ENCODE peak calls at places on chromosomes 12 and 14, in ten cellular contexts. One of them, this sample, is unnamed.

GRCh38 chr12:41709463-41710285 is 435.0 kb downstream of the GXYLT1 start:
- DNase-seq in activated T-cell treated with anti-CD3 and anti-CD28 coated beads, Interleukin-2, amount 50 U/mL, for 72 hours: no peak
- DNase-seq in NCI-H460: no peak
- DNase-seq in NCI-H1694: no peak
- DNase-seq in G401: no peak
- DNase-seq in colonic mucosa: no peak
- DNase-seq in NCI-H82: no peak
- DNase-seq in GM10248: no peak
- DNase-seq in HT-29: no peak
- DNase-seq in transverse colon: no peak
- DNase-seq in this sample: no peak

GRCh38 chr12:121749267-121749666 is 36.7 kb downstream of the TMEM120B start:
- DNase-seq in activated T-cell treated with anti-CD3 and anti-CD28 coated beads, Interleukin-2, amount 50 U/mL, for 72 hours: no peak
- DNase-seq in NCI-H460: no peak
- DNase-seq in NCI-H1694: no peak
- DNase-seq in G401: no peak
- DNase-seq in colonic mucosa: no peak
- DNase-seq in NCI-H82: no peak
- DNase-seq in GM10248: no peak
- DNase-seq in HT-29: no peak
- DNase-seq in transverse colon: no peak
- DNase-seq in this sample: no peak

GRCh38 chr14:36295642-36296627 is 24.5 kb downstream of the MBIP start:
- DNase-seq in activated T-cell treated with anti-CD3 and anti-CD28 coated beads, Interleukin-2, amount 50 U/mL, for 72 hours: no peak
- DNase-seq in NCI-H460: no peak
- DNase-seq in NCI-H1694: no peak
- DNase-seq in G401: no peak
- DNase-seq in colonic mucosa: peak; percentile 71
- DNase-seq in NCI-H82: no peak
- DNase-seq in GM10248: no peak
- DNase-seq in HT-29: peak; percentile 19
- DNase-seq in transverse colon: no peak
- DNase-seq in this sample: no peak

GRCh38 chr12:97609957-97610356 is 147.4 kb downstream of the RMST start:
- DNase-seq in activated T-cell treated with anti-CD3 and anti-CD28 coated beads, Interleukin-2, amount 50 U/mL, for 72 hours: no peak
- DNase-seq in NCI-H460: no peak
- DNase-seq in NCI-H1694: no peak
- DNase-seq in G401: no peak
- DNase-seq in colonic mucosa: no peak
- DNase-seq in NCI-H82: no peak
- DNase-seq in GM10248: no peak
- DNase-seq in HT-29: no peak
- DNase-seq in transverse colon: no peak
- DNase-seq in this sample: no peak

GRCh38 chr12:6551496-6552139 is 4.2 kb downstream of the IFFO1 start:
- DNase-seq in activated T-cell treated with anti-CD3 and anti-CD28 coated beads, Interleukin-2, amount 50 U/mL, for 72 hours: no peak
- DNase-seq in NCI-H460: no peak
- DNase-seq in NCI-H1694: no peak
- DNase-seq in G401: no peak
- DNase-seq in colonic mucosa: no peak
- DNase-seq in NCI-H82: no peak
- DNase-seq in GM10248: no peak
- DNase-seq in HT-29: peak; percentile 46
- DNase-seq in transverse colon: no peak
- DNase-seq in this sample: no peak

GRCh38 chr14:77181603-77182437 is at the start of gene TMEM63C:
- DNase-seq in activated T-cell treated with anti-CD3 and anti-CD28 coated beads, Interleukin-2, amount 50 U/mL, for 72 hours: peak; percentile 76
- DNase-seq in NCI-H460: peak; percentile 15
- DNase-seq in NCI-H1694: peak; percentile 99
- DNase-seq in G401: peak; percentile 92
- DNase-seq in colonic mucosa: peak; percentile 66
- DNase-seq in NCI-H82: peak; percentile 97
- DNase-seq in GM10248: peak; percentile 63
- DNase-seq in HT-29: peak; percentile 78
- DNase-seq in transverse colon: peak; percentile 85
- DNase-seq in this sample: peak; percentile 65

GRCh38 chr12:48995061-48995879 is 3.9 kb downstream of the DDN start:
- DNase-seq in activated T-cell treated with anti-CD3 and anti-CD28 coated beads, Interleukin-2, amount 50 U/mL, for 72 hours: peak; percentile 63
- DNase-seq in NCI-H460: peak; percentile 81
- DNase-seq in NCI-H1694: peak; percentile 70
- DNase-seq in G401: peak; percentile 85
- DNase-seq in colonic mucosa: peak; percentile 87
- DNase-seq in NCI-H82: peak; percentile 96
- DNase-seq in GM10248: peak; percentile 83
- DNase-seq in HT-29: peak; percentile 88
- DNase-seq in transverse colon: peak; percentile 85
- DNase-seq in this sample: peak; percentile 64

GRCh38 chr12:87728936-87729593 is 300.1 kb downstream of the C12orf50 start:
- DNase-seq in activated T-cell treated with anti-CD3 and anti-CD28 coated beads, Interleukin-2, amount 50 U/mL, for 72 hours: no peak
- DNase-seq in NCI-H460: no peak
- DNase-seq in NCI-H1694: no peak
- DNase-seq in G401: no peak
- DNase-seq in colonic mucosa: no peak
- DNase-seq in NCI-H82: peak; percentile 67
- DNase-seq in GM10248: no peak
- DNase-seq in HT-29: peak; percentile 51
- DNase-seq in transverse colon: no peak
- DNase-seq in this sample: no peak

GRCh38 chr14:50520947-50521815 is 11.2 kb downstream of the MAP4K5 start:
- DNase-seq in activated T-cell treated with anti-CD3 and anti-CD28 coated beads, Interleukin-2, amount 50 U/mL, for 72 hours: peak; percentile 70
- DNase-seq in NCI-H460: peak; percentile 24
- DNase-seq in NCI-H1694: no peak
- DNase-seq in G401: no peak
- DNase-seq in colonic mucosa: no peak
- DNase-seq in NCI-H82: peak; percentile 45
- DNase-seq in GM10248: peak; percentile 40
- DNase-seq in HT-29: peak; percentile 33
- DNase-seq in transverse colon: peak; percentile 19
- DNase-seq in this sample: peak; percentile 47

GRCh38 chr12:124509676-124510300 is 57.6 kb downstream of the NCOR2 start:
- DNase-seq in activated T-cell treated with anti-CD3 and anti-CD28 coated beads, Interleukin-2, amount 50 U/mL, for 72 hours: no peak
- DNase-seq in NCI-H460: no peak
- DNase-seq in NCI-H1694: no peak
- DNase-seq in G401: peak; percentile 82
- DNase-seq in colonic mucosa: peak; percentile 53
- DNase-seq in NCI-H82: no peak
- DNase-seq in GM10248: no peak
- DNase-seq in HT-29: peak; percentile 83
- DNase-seq in transverse colon: peak; percentile 55
- DNase-seq in this sample: no peak

GRCh38 chr14:103362780-103363179 is 22.4 kb upstream of the MARK3 start:
- DNase-seq in activated T-cell treated with anti-CD3 and anti-CD28 coated beads, Interleukin-2, amount 50 U/mL, for 72 hours: no peak
- DNase-seq in NCI-H460: no peak
- DNase-seq in NCI-H1694: no peak
- DNase-seq in G401: no peak
- DNase-seq in colonic mucosa: no peak
- DNase-seq in NCI-H82: no peak
- DNase-seq in GM10248: no peak
- DNase-seq in HT-29: no peak
- DNase-seq in transverse colon: no peak
- DNase-seq in this sample: no peak

GRCh38 chr12:30000401-30000800 is 216.7 kb upstream of the TMTC1 start:
- DNase-seq in activated T-cell treated with anti-CD3 and anti-CD28 coated beads, Interleukin-2, amount 50 U/mL, for 72 hours: no peak
- DNase-seq in NCI-H460: no peak
- DNase-seq in NCI-H1694: no peak
- DNase-seq in G401: no peak
- DNase-seq in colonic mucosa: no peak
- DNase-seq in NCI-H82: no peak
- DNase-seq in GM10248: no peak
- DNase-seq in HT-29: no peak
- DNase-seq in transverse colon: no peak
- DNase-seq in this sample: no peak

GRCh38 chr12:3463927-3464326 is 27.1 kb upstream of the PRMT8 start:
- DNase-seq in activated T-cell treated with anti-CD3 and anti-CD28 coated beads, Interleukin-2, amount 50 U/mL, for 72 hours: no peak
- DNase-seq in NCI-H460: no peak
- DNase-seq in NCI-H1694: no peak
- DNase-seq in G401: no peak
- DNase-seq in colonic mucosa: no peak
- DNase-seq in NCI-H82: no peak
- DNase-seq in GM10248: no peak
- DNase-seq in HT-29: peak; percentile 68
- DNase-seq in transverse colon: no peak
- DNase-seq in this sample: no peak

GRCh38 chr14:100864960-100865681 is 38.4 kb downstream of the RTL1 start:
- DNase-seq in activated T-cell treated with anti-CD3 and anti-CD28 coated beads, Interleukin-2, amount 50 U/mL, for 72 hours: no peak
- DNase-seq in NCI-H460: no peak
- DNase-seq in NCI-H1694: no peak
- DNase-seq in G401: no peak
- DNase-seq in colonic mucosa: no peak
- DNase-seq in NCI-H82: no peak
- DNase-seq in GM10248: no peak
- DNase-seq in HT-29: no peak
- DNase-seq in transverse colon: no peak
- DNase-seq in this sample: no peak

GRCh38 chr12:97837401-97837800 is 374.8 kb downstream of the RMST start:
- DNase-seq in activated T-cell treated with anti-CD3 and anti-CD28 coated beads, Interleukin-2, amount 50 U/mL, for 72 hours: no peak
- DNase-seq in NCI-H460: no peak
- DNase-seq in NCI-H1694: no peak
- DNase-seq in G401: no peak
- DNase-seq in colonic mucosa: no peak
- DNase-seq in NCI-H82: no peak
- DNase-seq in GM10248: no peak
- DNase-seq in HT-29: peak; percentile 4
- DNase-seq in transverse colon: no peak
- DNase-seq in this sample: no peak

GRCh38 chr14:38309522-38310262 is 53.8 kb upstream of the CLEC14A start:
- DNase-seq in activated T-cell treated with anti-CD3 and anti-CD28 coated beads, Interleukin-2, amount 50 U/mL, for 72 hours: no peak
- DNase-seq in NCI-H460: no peak
- DNase-seq in NCI-H1694: no peak
- DNase-seq in G401: no peak
- DNase-seq in colonic mucosa: no peak
- DNase-seq in NCI-H82: no peak
- DNase-seq in GM10248: no peak
- DNase-seq in HT-29: no peak
- DNase-seq in transverse colon: no peak
- DNase-seq in this sample: no peak

GRCh38 chr12:44874981-44875416 is 1.1 kb downstream of the NELL2 start:
- DNase-seq in activated T-cell treated with anti-CD3 and anti-CD28 coated beads, Interleukin-2, amount 50 U/mL, for 72 hours: peak; percentile 25
- DNase-seq in NCI-H460: no peak
- DNase-seq in NCI-H1694: peak; percentile 12
- DNase-seq in G401: peak; percentile 64
- DNase-seq in colonic mucosa: no peak
- DNase-seq in NCI-H82: peak; percentile 64
- DNase-seq in GM10248: peak; percentile 15
- DNase-seq in HT-29: no peak
- DNase-seq in transverse colon: no peak
- DNase-seq in this sample: peak; percentile 42

GRCh38 chr12:111431772-111432171 is 26.0 kb downstream of the SH2B3 start:
- DNase-seq in activated T-cell treated with anti-CD3 and anti-CD28 coated beads, Interleukin-2, amount 50 U/mL, for 72 hours: no peak
- DNase-seq in NCI-H460: no peak
- DNase-seq in NCI-H1694: no peak
- DNase-seq in G401: no peak
- DNase-seq in colonic mucosa: no peak
- DNase-seq in NCI-H82: no peak
- DNase-seq in GM10248: no peak
- DNase-seq in HT-29: no peak
- DNase-seq in transverse colon: no peak
- DNase-seq in this sample: no peak

GRCh38 chr14:93267149-93267711 is 60.2 kb downstream of the UBR7 start:
- DNase-seq in activated T-cell treated with anti-CD3 and anti-CD28 coated beads, Interleukin-2, amount 50 U/mL, for 72 hours: no peak
- DNase-seq in NCI-H460: no peak
- DNase-seq in NCI-H1694: no peak
- DNase-seq in G401: no peak
- DNase-seq in colonic mucosa: no peak
- DNase-seq in NCI-H82: peak; percentile 50
- DNase-seq in GM10248: no peak
- DNase-seq in HT-29: no peak
- DNase-seq in transverse colon: no peak
- DNase-seq in this sample: no peak

GRCh38 chr14:66395300-66395699 is 90.9 kb upstream of the CCDC196 start:
- DNase-seq in activated T-cell treated with anti-CD3 and anti-CD28 coated beads, Interleukin-2, amount 50 U/mL, for 72 hours: peak; percentile 30
- DNase-seq in NCI-H460: no peak
- DNase-seq in NCI-H1694: peak; percentile 18
- DNase-seq in G401: no peak
- DNase-seq in colonic mucosa: no peak
- DNase-seq in NCI-H82: no peak
- DNase-seq in GM10248: peak; percentile 17
- DNase-seq in HT-29: no peak
- DNase-seq in transverse colon: no peak
- DNase-seq in this sample: peak; percentile 65

GRCh38 chr14:52265248-52265647 is 2.2 kb upstream of the PTGDR start:
- DNase-seq in activated T-cell treated with anti-CD3 and anti-CD28 coated beads, Interleukin-2, amount 50 U/mL, for 72 hours: no peak
- DNase-seq in NCI-H460: no peak
- DNase-seq in NCI-H1694: no peak
- DNase-seq in G401: no peak
- DNase-seq in colonic mucosa: no peak
- DNase-seq in NCI-H82: no peak
- DNase-seq in GM10248: no peak
- DNase-seq in HT-29: no peak
- DNase-seq in transverse colon: no peak
- DNase-seq in this sample: peak; percentile 40

GRCh38 chr12:139585-139984 is 73.0 kb downstream of the IQSEC3 start:
- DNase-seq in activated T-cell treated with anti-CD3 and anti-CD28 coated beads, Interleukin-2, amount 50 U/mL, for 72 hours: no peak
- DNase-seq in NCI-H460: no peak
- DNase-seq in NCI-H1694: no peak
- DNase-seq in G401: no peak
- DNase-seq in colonic mucosa: no peak
- DNase-seq in NCI-H82: peak; percentile 52
- DNase-seq in GM10248: no peak
- DNase-seq in HT-29: no peak
- DNase-seq in transverse colon: no peak
- DNase-seq in this sample: no peak

GRCh38 chr12:51368640-51369517 is 22.3 kb downstream of the GALNT6 start:
- DNase-seq in activated T-cell treated with anti-CD3 and anti-CD28 coated beads, Interleukin-2, amount 50 U/mL, for 72 hours: peak; percentile 88
- DNase-seq in NCI-H460: no peak
- DNase-seq in NCI-H1694: no peak
- DNase-seq in G401: no peak
- DNase-seq in colonic mucosa: peak; percentile 75
- DNase-seq in NCI-H82: peak; percentile 46
- DNase-seq in GM10248: peak; percentile 97
- DNase-seq in HT-29: no peak
- DNase-seq in transverse colon: peak; percentile 83
- DNase-seq in this sample: peak; percentile 95

GRCh38 chr14:36879558-36879957 is 217.9 kb downstream of the PAX9 start:
- DNase-seq in activated T-cell treated with anti-CD3 and anti-CD28 coated beads, Interleukin-2, amount 50 U/mL, for 72 hours: no peak
- DNase-seq in NCI-H460: no peak
- DNase-seq in NCI-H1694: no peak
- DNase-seq in G401: no peak
- DNase-seq in colonic mucosa: no peak
- DNase-seq in NCI-H82: no peak
- DNase-seq in GM10248: no peak
- DNase-seq in HT-29: no peak
- DNase-seq in transverse colon: no peak
- DNase-seq in this sample: no peak

GRCh38 chr12:112340983-112341840 is 41.0 kb downstream of the HECTD4 start:
- DNase-seq in activated T-cell treated with anti-CD3 and anti-CD28 coated beads, Interleukin-2, amount 50 U/mL, for 72 hours: no peak
- DNase-seq in NCI-H460: no peak
- DNase-seq in NCI-H1694: peak; percentile 10
- DNase-seq in G401: peak; percentile 75
- DNase-seq in colonic mucosa: no peak
- DNase-seq in NCI-H82: no peak
- DNase-seq in GM10248: no peak
- DNase-seq in HT-29: peak; percentile 45
- DNase-seq in transverse colon: no peak
- DNase-seq in this sample: no peak

GRCh38 chr12:128801879-128802391 is 21.8 kb downstream of the SLC15A4 start:
- DNase-seq in activated T-cell treated with anti-CD3 and anti-CD28 coated beads, Interleukin-2, amount 50 U/mL, for 72 hours: no peak
- DNase-seq in NCI-H460: no peak
- DNase-seq in NCI-H1694: no peak
- DNase-seq in G401: no peak
- DNase-seq in colonic mucosa: no peak
- DNase-seq in NCI-H82: no peak
- DNase-seq in GM10248: no peak
- DNase-seq in HT-29: no peak
- DNase-seq in transverse colon: no peak
- DNase-seq in this sample: no peak

GRCh38 chr12:12018454-12018853 is 52.3 kb upstream of the BCL2L14 start:
- DNase-seq in activated T-cell treated with anti-CD3 and anti-CD28 coated beads, Interleukin-2, amount 50 U/mL, for 72 hours: no peak
- DNase-seq in NCI-H460: no peak
- DNase-seq in NCI-H1694: no peak
- DNase-seq in G401: no peak
- DNase-seq in colonic mucosa: no peak
- DNase-seq in NCI-H82: no peak
- DNase-seq in GM10248: no peak
- DNase-seq in HT-29: no peak
- DNase-seq in transverse colon: no peak
- DNase-seq in this sample: no peak

GRCh38 chr14:65302571-65303184 is 109.9 kb upstream of the FUT8 start:
- DNase-seq in activated T-cell treated with anti-CD3 and anti-CD28 coated beads, Interleukin-2, amount 50 U/mL, for 72 hours: peak; percentile 76
- DNase-seq in NCI-H460: no peak
- DNase-seq in NCI-H1694: no peak
- DNase-seq in G401: no peak
- DNase-seq in colonic mucosa: peak; percentile 39
- DNase-seq in NCI-H82: peak; percentile 52
- DNase-seq in GM10248: peak; percentile 67
- DNase-seq in HT-29: peak; percentile 21
- DNase-seq in transverse colon: peak; percentile 46
- DNase-seq in this sample: peak; percentile 86

This sample was measured in activated CD8-positive, alpha-beta T cell treated with anti-CD3 and anti-CD28 coated beads, Interleukin-2, amount 10 ng/mL, durations not matched to agents 7 days and 5 days.